ENCODE peak calls at places on chromosomes 7 and 10, in ten cellular contexts. J is IMR-90, S is NT2/D1, X is PC-3, A is colonic mucosa, F is fibroblast of lung, B is HCT116, R is kidney, Y is GM12878, N is endothelial cell of umbilical vein. K is an unnamed sample.

GRCh38 chr10:86956195-86956840 is 1.1 kb downstream of the MMRN2 start:
- DNase-seq in J (no peak), S (no peak), X (no peak), A (no peak), F (no peak), B (no peak), R (peak), Y (no peak), N (peak), K (no peak)

GRCh38 chr7:131546583-131547111 is 9.8 kb downstream of the PODXL start:
- DNase-seq in J (no peak), S (peak), X (peak), A (no peak), F (no peak), B (no peak), R (peak), Y (no peak), N (peak), K (peak)

GRCh38 chr10:13669182-13669860 is 82.6 kb downstream of the PRPF18 start:
- DNase-seq in J (no peak), S (no peak), X (no peak), A (no peak), F (no peak), B (no peak), R (no peak), Y (no peak), N (no peak), K (no peak)

GRCh38 chr7:99265848-99266247 is 6.8 kb upstream of the MYH16 start:
- DNase-seq in J (no peak), S (no peak), X (no peak), A (no peak), F (no peak), B (no peak), R (no peak), Y (no peak), N (no peak), K (no peak)

GRCh38 chr10:52030051-52030867 is 283.8 kb upstream of the DKK1 start:
- DNase-seq in J (peak), S (no peak), X (peak), A (no peak), F (peak), B (no peak), R (no peak), Y (no peak), N (peak), K (no peak)

GRCh38 chr7:143259765-143260164 is 3.5 kb upstream of the GSTK1 start:
- DNase-seq in J (no peak), S (no peak), X (peak), A (no peak), F (no peak), B (peak), R (no peak), Y (no peak), N (no peak), K (no peak)

GRCh38 chr7:156147104-156147503 is 334.8 kb upstream of the SHH start:
- DNase-seq in J (no peak), S (no peak), X (no peak), A (no peak), F (no peak), B (no peak), R (no peak), Y (no peak), N (no peak), K (no peak)

GRCh38 chr10:624605-625334 is 64.7 kb downstream of the DIP2C start:
- DNase-seq in J (peak), S (peak), X (no peak), A (peak), F (peak), B (no peak), R (peak), Y (no peak), N (no peak), K (peak)

GRCh38 chr7:124411796-124412195 is 353.8 kb downstream of the GPR37 start:
- DNase-seq in J (no peak), S (no peak), X (no peak), A (no peak), F (no peak), B (no peak), R (no peak), Y (no peak), N (no peak), K (no peak)

GRCh38 chr10:121598261-121599249 is at the start of gene FGFR2:
- DNase-seq in J (no peak), S (no peak), X (peak), A (peak), F (peak), B (peak), R (peak), Y (no peak), N (peak), K (peak)

GRCh38 chr10:78655941-78656340 is 412.8 kb upstream of the ZMIZ1 start:
- DNase-seq in J (peak), S (no peak), X (no peak), A (no peak), F (no peak), B (no peak), R (no peak), Y (no peak), N (no peak), K (no peak)

GRCh38 chr7:5692112-5692844 is 89.2 kb downstream of the RNF216 start:
- DNase-seq in J (peak), S (no peak), X (peak), A (peak), F (peak), B (no peak), R (peak), Y (no peak), N (peak), K (peak)

GRCh38 chr10:13231808-13232207 is 2.4 kb downstream of the UCMA start:
- DNase-seq in J (no peak), S (no peak), X (no peak), A (no peak), F (no peak), B (no peak), R (no peak), Y (no peak), N (no peak), K (no peak)

GRCh38 chr10:1366277-1366676 is 310.1 kb downstream of the WDR37 start:
- DNase-seq in J (no peak), S (no peak), X (no peak), A (peak), F (no peak), B (no peak), R (no peak), Y (no peak), N (no peak), K (no peak)

GRCh38 chr10:78849115-78849514 is 219.7 kb upstream of the ZMIZ1 start:
- DNase-seq in J (no peak), S (no peak), X (no peak), A (no peak), F (no peak), B (no peak), R (no peak), Y (no peak), N (peak), K (no peak)

GRCh38 chr7:131325179-131325840 is 2.4 kb upstream of the MKLN1 start:
- DNase-seq in J (no peak), S (no peak), X (no peak), A (no peak), F (no peak), B (no peak), R (no peak), Y (no peak), N (no peak), K (no peak)

GRCh38 chr7:17401806-17402627 is 103.6 kb downstream of the AHR start:
- DNase-seq in J (no peak), S (no peak), X (no peak), A (no peak), F (no peak), B (no peak), R (no peak), Y (peak), N (no peak), K (no peak)

GRCh38 chr7:76121044-76121443 is 73.1 kb downstream of the MDH2 start:
- DNase-seq in J (no peak), S (no peak), X (no peak), A (no peak), F (no peak), B (no peak), R (no peak), Y (no peak), N (no peak), K (no peak)

GRCh38 chr10:16967000-16967865 is 150.0 kb upstream of the RSU1 start:
- DNase-seq in J (peak), S (no peak), X (peak), A (no peak), F (peak), B (no peak), R (no peak), Y (no peak), N (peak), K (peak)

GRCh38 chr10:16945566-16945965 is 128.3 kb upstream of the RSU1 start:
- DNase-seq in J (no peak), S (no peak), X (no peak), A (no peak), F (no peak), B (no peak), R (no peak), Y (no peak), N (no peak), K (peak)

GRCh38 chr7:156773966-156774365 is 119.0 kb downstream of the LMBR1 start:
- DNase-seq in J (peak), S (no peak), X (no peak), A (no peak), F (no peak), B (no peak), R (no peak), Y (no peak), N (no peak), K (no peak)

GRCh38 chr10:24382979-24383663 is 174.2 kb downstream of the KIAA1217 start:
- DNase-seq in J (no peak), S (no peak), X (no peak), A (peak), F (no peak), B (no peak), R (no peak), Y (no peak), N (no peak), K (no peak)

GRCh38 chr10:71600856-71601255 is 118.7 kb downstream of the C10orf105 start:
- DNase-seq in J (peak), S (no peak), X (peak), A (no peak), F (peak), B (no peak), R (no peak), Y (no peak), N (peak), K (peak)

GRCh38 chr10:69414036-69415018 is 2.4 kb downstream of the TACR2 start:
- DNase-seq in J (no peak), S (no peak), X (no peak), A (no peak), F (no peak), B (no peak), R (no peak), Y (no peak), N (no peak), K (no peak)

GRCh38 chr10:32929634-32930033 is 28.4 kb downstream of the ITGB1 start:
- DNase-seq in J (no peak), S (no peak), X (peak), A (no peak), F (no peak), B (no peak), R (no peak), Y (no peak), N (no peak), K (peak)

GRCh38 chr7:5780801-5781496 is 514 bp downstream of the RNF216 start:
- DNase-seq in J (no peak), S (no peak), X (peak), A (peak), F (peak), B (no peak), R (peak), Y (no peak), N (peak), K (peak)

GRCh38 chr10:133327651-133328357 is 8.9 kb downstream of the CALY start:
- DNase-seq in J (peak), S (no peak), X (peak), A (no peak), F (no peak), B (no peak), R (peak), Y (no peak), N (no peak), K (no peak)

GRCh38 chr10:133332936-133333699 is 3.6 kb downstream of the CALY start:
- DNase-seq in J (no peak), S (no peak), X (no peak), A (no peak), F (no peak), B (no peak), R (peak), Y (no peak), N (no peak), K (no peak)

GRCh38 chr10:133328358-133329343 is 8.0 kb downstream of the CALY start:
- DNase-seq in J (no peak), S (no peak), X (no peak), A (no peak), F (no peak), B (no peak), R (peak), Y (no peak), N (no peak), K (no peak)

GRCh38 chr10:133326745-133327650 is 9.7 kb downstream of the CALY start:
- DNase-seq in J (peak), S (no peak), X (peak), A (no peak), F (peak), B (no peak), R (peak), Y (no peak), N (no peak), K (no peak)

DNA sequence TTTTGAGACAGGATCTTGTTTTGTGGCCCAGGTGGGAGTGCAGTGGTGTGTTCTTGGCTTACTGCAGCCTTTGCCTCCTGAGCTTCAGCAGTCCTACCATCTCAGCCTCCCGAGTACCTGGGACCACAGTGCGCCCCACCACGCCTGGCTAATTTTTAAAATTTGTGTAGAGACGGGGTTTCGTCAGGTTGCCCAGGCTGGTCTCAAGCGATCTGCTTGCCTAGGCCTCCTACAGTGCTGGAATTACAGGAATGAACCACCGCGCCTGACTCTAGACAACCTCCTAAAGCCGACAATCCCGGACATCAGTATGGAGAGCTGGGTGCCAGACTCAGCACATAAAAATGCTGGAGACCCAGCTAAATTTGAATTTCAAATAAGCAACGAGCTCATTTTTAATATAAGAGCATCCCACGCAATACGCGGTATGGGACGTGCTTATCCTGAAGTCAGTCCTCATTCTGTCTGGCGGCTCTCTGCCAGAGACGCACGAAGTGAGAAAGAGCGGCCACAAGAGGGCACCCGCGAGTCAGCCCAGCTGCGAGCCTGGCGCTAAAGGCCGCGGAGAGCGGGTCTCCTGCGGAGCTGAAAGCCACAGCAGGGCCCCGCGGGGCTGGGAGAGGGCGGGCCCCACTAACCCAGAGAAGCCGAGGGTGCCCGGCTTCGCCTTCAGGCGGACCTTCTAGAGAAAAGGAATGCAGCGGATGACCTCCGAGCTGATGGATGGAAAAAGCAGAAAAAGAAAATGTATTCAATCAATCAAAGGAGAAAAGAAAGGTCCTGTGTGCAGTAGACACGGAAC is 7.1 kb downstream of the CALY start:
- DNase-seq in J (peak), S (peak), X (peak), A (peak), F (peak), B (no peak), R (peak), Y (no peak), N (peak), K (peak)
- H3K4me3 ChIP-seq in J (peak), S (peak), X (peak), A (peak), F (peak), B (peak), R (no peak), Y (no peak), N (no peak), K (peak)

GRCh38 chr7:122303971-122304603 is 463 bp downstream of the FEZF1 start:
- DNase-seq in J (no peak), S (no peak), X (no peak), A (no peak), F (no peak), B (no peak), R (peak), Y (no peak), N (no peak), K (no peak)
- H3K9ac ChIP-seq in J (no peak), S (peak), X (no peak), A (no peak), F (no peak), B (no peak), R (no peak), Y (no peak), N (no peak), K (no peak)

DNA sequence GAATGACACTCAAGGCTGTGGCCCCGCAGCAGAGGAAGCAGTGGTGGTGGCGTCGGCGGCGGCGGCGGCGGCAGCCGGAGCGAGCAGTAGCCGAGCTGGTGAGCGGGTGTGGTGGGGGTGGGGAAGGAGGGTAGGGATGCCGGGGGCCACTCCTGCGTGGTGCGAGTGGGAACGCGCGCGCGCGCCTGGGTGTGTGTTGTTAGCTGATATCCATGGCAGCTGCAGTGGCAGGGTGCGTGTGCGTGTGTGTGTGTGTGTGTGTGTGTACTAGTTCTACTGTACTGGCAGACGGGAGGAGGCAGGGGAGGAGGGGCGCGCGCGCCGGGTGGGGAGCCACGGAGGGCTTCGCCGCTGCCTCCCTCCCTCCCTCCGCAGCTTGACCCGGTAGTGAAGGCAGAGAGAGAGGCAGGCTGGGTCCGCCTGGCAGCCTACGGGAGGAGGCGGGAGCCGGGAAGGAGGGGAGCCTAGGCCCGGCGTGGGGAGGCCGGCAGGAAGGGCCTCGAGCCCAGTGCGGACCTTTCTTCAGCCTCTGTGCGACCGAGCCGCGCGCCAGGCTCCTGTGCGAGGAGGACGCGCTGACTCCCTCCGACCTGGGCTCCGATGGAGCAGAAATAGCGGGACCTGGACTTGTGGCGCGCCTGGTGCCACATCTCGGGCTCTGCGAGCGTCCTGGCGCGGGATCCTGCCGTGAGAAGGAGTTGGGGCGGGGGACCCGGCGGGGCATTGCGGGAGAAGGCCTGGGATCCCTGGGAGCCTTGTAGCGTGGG is at the start of gene MAGI2:
- DNase-seq in J (peak), S (no peak), X (no peak), A (peak), F (peak), B (no peak), R (peak), Y (no peak), N (peak), K (peak)
- H3K4me3 ChIP-seq in J (peak), S (peak), X (peak), A (peak), F (peak), B (no peak), R (peak), Y (no peak), N (peak), K (peak)

GRCh38 chr7:899806-900205 is 23.5 kb downstream of the GET4 start:
- DNase-seq in J (no peak), S (no peak), X (no peak), A (no peak), F (no peak), B (no peak), R (no peak), Y (no peak), N (no peak), K (no peak)

GRCh38 chr7:902996-903395 is 26.6 kb downstream of the GET4 start:
- DNase-seq in J (no peak), S (no peak), X (no peak), A (no peak), F (no peak), B (no peak), R (no peak), Y (no peak), N (no peak), K (no peak)

GRCh38 chr7:901041-901387 is 24.7 kb downstream of the GET4 start:
- DNase-seq in J (no peak), S (no peak), X (no peak), A (no peak), F (no peak), B (no peak), R (no peak), Y (no peak), N (no peak), K (no peak)

GRCh38 chr7:900331-901040 is 24.1 kb downstream of the GET4 start:
- DNase-seq in J (no peak), S (no peak), X (no peak), A (no peak), F (no peak), B (no peak), R (no peak), Y (no peak), N (no peak), K (no peak)

GRCh38 chr7:901388-902154 is 25.2 kb downstream of the GET4 start:
- DNase-seq in J (peak), S (peak), X (peak), A (peak), F (peak), B (peak), R (peak), Y (no peak), N (peak), K (peak)
- H3K9ac ChIP-seq in J (no peak), S (no peak), X (no peak), A (no peak), F (no peak), B (no peak), R (no peak), Y (no peak), N (no peak), K (no peak)

GRCh38 chr7:20827172-20827571 is 40.5 kb upstream of the SP8 start:
- DNase-seq in J (no peak), S (no peak), X (no peak), A (no peak), F (no peak), B (no peak), R (no peak), Y (no peak), N (no peak), K (no peak)
- H3K4me3 ChIP-seq in J (no peak), S (no peak), X (no peak), A (no peak), F (no peak), B (no peak), R (no peak), Y (no peak), N (no peak), K (no peak)

GRCh38 chr7:48301201-48301600 is 129.9 kb downstream of the ABCA13 start:
- DNase-seq in J (no peak), S (no peak), X (no peak), A (no peak), F (no peak), B (no peak), R (no peak), Y (no peak), N (no peak), K (no peak)

GRCh38 chr7:48296976-48297375 is 125.7 kb downstream of the ABCA13 start:
- DNase-seq in J (no peak), S (no peak), X (no peak), A (no peak), F (no peak), B (no peak), R (no peak), Y (no peak), N (no peak), K (no peak)

GRCh38 chr7:48300301-48300700 is 129.0 kb downstream of the ABCA13 start:
- DNase-seq in J (no peak), S (peak), X (no peak), A (no peak), F (no peak), B (no peak), R (no peak), Y (no peak), N (no peak), K (no peak)

GRCh38 chr7:48299580-48300169 is 128.4 kb downstream of the ABCA13 start:
- DNase-seq in J (peak), S (peak), X (peak), A (peak), F (peak), B (peak), R (no peak), Y (peak), N (peak), K (peak)

DNA sequence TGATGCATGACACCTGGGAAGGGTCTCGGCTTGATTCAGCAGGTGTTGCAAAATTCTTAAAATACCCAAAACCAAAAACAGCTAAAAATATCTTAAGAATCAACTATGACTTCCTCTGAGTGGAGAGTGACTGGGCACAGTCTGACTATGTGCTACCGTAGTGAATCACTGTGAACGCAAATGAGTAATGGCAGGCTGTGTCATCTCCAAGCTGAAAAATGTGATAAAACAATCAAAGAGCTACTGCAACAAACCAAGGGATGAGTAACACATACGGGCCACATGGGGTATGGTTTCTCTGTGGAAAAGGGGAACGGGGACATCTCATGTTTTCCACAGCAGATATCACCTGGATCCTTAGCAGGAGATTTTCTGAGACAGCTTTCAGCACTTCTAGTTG is 127.5 kb downstream of the ABCA13 start:
- DNase-seq in J (peak), S (no peak), X (peak), A (no peak), F (no peak), B (no peak), R (no peak), Y (no peak), N (peak), K (peak)
- H3K9ac ChIP-seq in J (no peak), S (no peak), X (peak), A (no peak), F (no peak), B (no peak), R (no peak), Y (no peak), N (no peak), K (no peak)